ENCODE peak calls at places on chromosomes 7 and 10, in seven cellular contexts. One of them, this sample, is unnamed.

GRCh38 chr7:107742678-107743566 is 1.0 kb upstream of the CBLL1 start:
- DNase-seq in body of pancreas: peak
- DNase-seq in tibial nerve: peak
- DNase-seq in Peyer's patch: peak
- DNase-seq in heart left ventricle: peak
- DNase-seq in suprapubic skin: peak
- DNase-seq in IMR-90: no peak
- DNase-seq in this sample: no peak

GRCh38 chr7:31633894-31634494 is 53.0 kb upstream of the PPP1R17 start:
- DNase-seq in suprapubic skin: no peak
- DNase-seq in IMR-90: peak
- DNase-seq in body of pancreas: peak
- DNase-seq in heart left ventricle: peak
- DNase-seq in Peyer's patch: no peak
- DNase-seq in tibial nerve: peak
- DNase-seq in this sample: peak

GRCh38 chr7:35351466-35351865 is 97.6 kb upstream of the TBX20 start:
- DNase-seq in heart left ventricle: no peak
- DNase-seq in tibial nerve: no peak
- DNase-seq in IMR-90: no peak
- DNase-seq in Peyer's patch: no peak
- DNase-seq in body of pancreas: no peak
- DNase-seq in suprapubic skin: no peak
- DNase-seq in this sample: no peak

GRCh38 chr7:23332881-23333612 is 33.9 kb downstream of the MALSU1 start:
- DNase-seq in tibial nerve: peak
- DNase-seq in Peyer's patch: no peak
- DNase-seq in suprapubic skin: no peak
- DNase-seq in IMR-90: peak
- DNase-seq in heart left ventricle: peak
- DNase-seq in body of pancreas: peak
- DNase-seq in this sample: peak

GRCh38 chr7:107982463-107982862 is 20.5 kb downstream of the LAMB1 start:
- DNase-seq in body of pancreas: no peak
- DNase-seq in IMR-90: no peak
- DNase-seq in suprapubic skin: no peak
- DNase-seq in tibial nerve: no peak
- DNase-seq in Peyer's patch: no peak
- DNase-seq in heart left ventricle: no peak
- DNase-seq in this sample: no peak

GRCh38 chr10:86943316-86944030 is 13.9 kb downstream of the MMRN2 start:
- DNase-seq in suprapubic skin: peak
- DNase-seq in tibial nerve: no peak
- DNase-seq in Peyer's patch: peak
- DNase-seq in IMR-90: no peak
- DNase-seq in body of pancreas: no peak
- DNase-seq in heart left ventricle: no peak
- DNase-seq in this sample: no peak

GRCh38 chr10:90871761-90872647 is at the start of gene RPP30:
- DNase-seq in Peyer's patch: peak
- DNase-seq in body of pancreas: peak
- DNase-seq in heart left ventricle: peak
- DNase-seq in suprapubic skin: peak
- DNase-seq in tibial nerve: peak
- DNase-seq in IMR-90: peak
- DNase-seq in this sample: peak

GRCh38 chr10:104449402-104449801 is 95.8 kb downstream of the CFAP58 start:
- DNase-seq in heart left ventricle: no peak
- DNase-seq in body of pancreas: no peak
- DNase-seq in tibial nerve: no peak
- DNase-seq in IMR-90: peak
- DNase-seq in Peyer's patch: no peak
- DNase-seq in suprapubic skin: no peak
- DNase-seq in this sample: no peak

GRCh38 chr7:38169862-38170261 is 8.2 kb upstream of the STARD3NL start:
- DNase-seq in Peyer's patch: peak
- DNase-seq in tibial nerve: peak
- DNase-seq in IMR-90: peak
- DNase-seq in suprapubic skin: no peak
- DNase-seq in body of pancreas: no peak
- DNase-seq in heart left ventricle: peak
- DNase-seq in this sample: no peak

GRCh38 chr10:132458071-132458594 is 61.1 kb downstream of the PWWP2B start:
- DNase-seq in heart left ventricle: peak
- DNase-seq in Peyer's patch: no peak
- DNase-seq in tibial nerve: no peak
- DNase-seq in IMR-90: no peak
- DNase-seq in suprapubic skin: peak
- DNase-seq in body of pancreas: no peak
- DNase-seq in this sample: no peak

GRCh38 chr7:106246941-106247826 is 37.6 kb downstream of the NAMPT start:
- DNase-seq in tibial nerve: no peak
- DNase-seq in heart left ventricle: no peak
- DNase-seq in suprapubic skin: no peak
- DNase-seq in IMR-90: no peak
- DNase-seq in Peyer's patch: no peak
- DNase-seq in body of pancreas: no peak
- DNase-seq in this sample: no peak

GRCh38 chr7:106249488-106249887 is 35.3 kb downstream of the NAMPT start:
- DNase-seq in heart left ventricle: no peak
- DNase-seq in suprapubic skin: no peak
- DNase-seq in tibial nerve: no peak
- DNase-seq in Peyer's patch: no peak
- DNase-seq in body of pancreas: no peak
- DNase-seq in IMR-90: no peak
- DNase-seq in this sample: no peak

GRCh38 chr7:106248616-106249015 is 36.2 kb downstream of the NAMPT start:
- DNase-seq in body of pancreas: no peak
- DNase-seq in IMR-90: no peak
- DNase-seq in heart left ventricle: no peak
- DNase-seq in Peyer's patch: no peak
- DNase-seq in suprapubic skin: no peak
- DNase-seq in tibial nerve: no peak
- DNase-seq in this sample: no peak

GRCh38 chr7:106243893-106244292 is 40.9 kb downstream of the NAMPT start:
- DNase-seq in heart left ventricle: no peak
- DNase-seq in body of pancreas: no peak
- DNase-seq in suprapubic skin: no peak
- DNase-seq in Peyer's patch: no peak
- DNase-seq in tibial nerve: no peak
- DNase-seq in IMR-90: no peak
- DNase-seq in this sample: no peak

DNA sequence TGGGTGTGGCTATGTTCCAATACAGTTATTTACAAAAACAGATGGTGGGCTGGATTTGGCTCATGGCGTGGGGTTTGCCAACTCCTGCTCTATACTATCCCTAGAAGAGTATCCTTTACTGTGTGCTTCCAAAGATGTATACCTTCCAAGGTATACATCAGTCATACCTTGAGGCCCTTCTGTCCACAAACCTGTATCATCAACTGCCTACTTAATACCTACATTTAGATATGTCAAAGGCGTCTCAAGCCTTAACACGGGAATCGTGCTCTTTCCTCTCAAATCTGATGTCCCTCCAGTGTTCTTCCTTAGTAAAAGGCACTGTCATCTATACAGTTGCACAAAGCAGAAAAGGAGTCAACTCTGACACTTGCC is 37.0 kb downstream of the NAMPT start:
- DNase-seq in body of pancreas: no peak
- DNase-seq in Peyer's patch: no peak
- DNase-seq in tibial nerve: no peak
- DNase-seq in IMR-90: no peak
- DNase-seq in heart left ventricle: no peak
- DNase-seq in suprapubic skin: no peak
- DNase-seq in this sample: no peak
- TF ChIP-seq POLR2A in body of pancreas: no peak
- TF ChIP-seq POLR2A in Peyer's patch: no peak
- TF ChIP-seq POLR2A in tibial nerve: no peak
- TF ChIP-seq POLR2A in IMR-90: peak
- TF ChIP-seq POLR2A in heart left ventricle: no peak
- TF ChIP-seq POLR2A in suprapubic skin: no peak
- TF ChIP-seq POLR2A in this sample: no peak

GRCh38 chr7:64632029-64632428 is 33.9 kb upstream of the ZNF107 start:
- DNase-seq in body of pancreas: no peak
- DNase-seq in Peyer's patch: no peak
- DNase-seq in IMR-90: no peak
- DNase-seq in tibial nerve: no peak
- DNase-seq in suprapubic skin: no peak
- DNase-seq in heart left ventricle: no peak
- DNase-seq in this sample: no peak

GRCh38 chr7:64636386-64636785 is 29.5 kb upstream of the ZNF107 start:
- DNase-seq in suprapubic skin: no peak
- DNase-seq in tibial nerve: no peak
- DNase-seq in Peyer's patch: no peak
- DNase-seq in heart left ventricle: no peak
- DNase-seq in IMR-90: no peak
- DNase-seq in body of pancreas: no peak
- DNase-seq in this sample: no peak

GRCh38 chr7:64630496-64630895 is 35.4 kb upstream of the ZNF107 start:
- DNase-seq in heart left ventricle: no peak
- DNase-seq in body of pancreas: no peak
- DNase-seq in Peyer's patch: no peak
- DNase-seq in tibial nerve: no peak
- DNase-seq in IMR-90: peak
- DNase-seq in suprapubic skin: no peak
- DNase-seq in this sample: peak

GRCh38 chr7:64634406-64635062 is 31.4 kb upstream of the ZNF107 start:
- DNase-seq in body of pancreas: no peak
- DNase-seq in suprapubic skin: no peak
- DNase-seq in heart left ventricle: no peak
- DNase-seq in Peyer's patch: no peak
- DNase-seq in tibial nerve: no peak
- DNase-seq in IMR-90: no peak
- DNase-seq in this sample: no peak

DNA sequence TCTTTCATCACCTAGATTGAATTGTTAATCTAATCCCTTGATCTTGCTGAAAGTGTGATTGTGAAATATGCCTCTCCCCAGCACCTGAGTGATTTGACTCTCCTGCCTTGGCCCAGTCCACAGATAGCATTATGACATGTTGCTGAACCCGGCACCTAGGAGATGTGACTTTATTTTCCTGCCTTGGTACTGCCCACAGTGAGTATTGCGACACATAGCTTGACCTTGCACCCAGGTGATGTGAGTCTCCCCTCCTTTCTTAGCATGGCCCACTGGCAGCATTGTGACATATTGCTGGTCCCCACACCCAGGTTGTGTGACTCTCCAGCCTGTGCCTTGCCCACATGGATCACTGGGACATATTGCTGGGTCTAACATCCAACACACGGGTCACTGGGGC is 32.5 kb upstream of the ZNF107 start:
- DNase-seq in body of pancreas: no peak
- DNase-seq in heart left ventricle: no peak
- DNase-seq in tibial nerve: no peak
- DNase-seq in IMR-90: no peak
- DNase-seq in Peyer's patch: no peak
- DNase-seq in suprapubic skin: no peak
- DNase-seq in this sample: no peak
- TF ChIP-seq POLR2A in body of pancreas: no peak
- TF ChIP-seq POLR2A in heart left ventricle: no peak
- TF ChIP-seq POLR2A in tibial nerve: no peak
- TF ChIP-seq POLR2A in IMR-90: no peak
- TF ChIP-seq POLR2A in Peyer's patch: no peak
- TF ChIP-seq POLR2A in suprapubic skin: no peak
- TF ChIP-seq POLR2A in this sample: no peak

DNA sequence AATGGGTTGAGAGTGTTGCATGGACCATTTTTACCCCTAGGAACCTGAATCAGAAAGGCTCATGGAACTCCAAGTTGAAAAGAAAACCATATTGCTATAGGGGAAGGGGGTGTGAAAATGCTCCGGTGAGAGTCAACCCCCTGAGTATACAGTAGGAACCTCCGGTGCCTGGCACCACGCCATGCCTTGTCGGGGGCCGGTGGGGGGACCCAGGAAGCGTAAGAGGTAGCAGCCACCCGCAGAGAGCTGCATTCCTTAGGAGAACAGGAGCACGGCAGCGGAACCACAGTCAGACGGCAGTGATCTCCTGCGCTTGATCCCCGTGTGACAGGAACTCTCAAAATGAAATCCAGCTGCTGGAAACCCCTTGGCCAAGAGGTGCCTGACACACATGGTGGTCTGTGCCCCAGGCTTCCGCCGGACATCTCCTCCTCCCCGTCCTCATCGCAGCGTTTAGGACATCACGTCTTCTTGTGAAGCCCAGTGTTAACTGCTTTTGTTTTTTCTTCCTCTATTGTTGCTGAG is 186.7 kb downstream of the CELF2 start:
- DNase-seq in heart left ventricle: no peak
- DNase-seq in IMR-90: no peak
- DNase-seq in suprapubic skin: no peak
- DNase-seq in tibial nerve: no peak
- DNase-seq in Peyer's patch: no peak
- DNase-seq in body of pancreas: peak
- DNase-seq in this sample: no peak
- TF ChIP-seq POLR2A in heart left ventricle: no peak
- TF ChIP-seq POLR2A in IMR-90: no peak
- TF ChIP-seq POLR2A in suprapubic skin: no peak
- TF ChIP-seq POLR2A in tibial nerve: no peak
- TF ChIP-seq POLR2A in Peyer's patch: no peak
- TF ChIP-seq POLR2A in body of pancreas: no peak
- TF ChIP-seq POLR2A in this sample: no peak

GRCh38 chr10:7788640-7789335 is 811 bp downstream of the ATP5F1C start:
- DNase-seq in body of pancreas: peak
- DNase-seq in Peyer's patch: no peak
- DNase-seq in suprapubic skin: no peak
- DNase-seq in tibial nerve: no peak
- DNase-seq in heart left ventricle: no peak
- DNase-seq in IMR-90: peak
- DNase-seq in this sample: peak
- TF ChIP-seq POLR2A in body of pancreas: no peak
- TF ChIP-seq POLR2A in Peyer's patch: no peak
- TF ChIP-seq POLR2A in suprapubic skin: no peak
- TF ChIP-seq POLR2A in tibial nerve: no peak
- TF ChIP-seq POLR2A in heart left ventricle: no peak
- TF ChIP-seq POLR2A in IMR-90: no peak
- TF ChIP-seq POLR2A in this sample: no peak

This sample was measured in testis.